ENCODE peak calls at places on chromosomes 11 and 22, in seven cellular contexts. G, T, D, P, R, I and U are unnamed samples.

GRCh38 chr11:13007702-13008435 is 1.2 kb upstream of the RASSF10 start:
- DNase-seq in G (no peak), T (no peak), D (no peak), P (no peak), R (no peak), I (peak), U (no peak)

GRCh38 chr11:1225386-1226225 is 2.7 kb downstream of the MUC5B start:
- DNase-seq in G (no peak), T (no peak), D (no peak), P (no peak), R (peak), I (no peak), U (no peak)

GRCh38 chr11:65425105-65425970 is 2.7 kb downstream of the NEAT1 start:
- DNase-seq in G (peak), T (peak), D (peak), P (peak), R (peak), I (peak), U (peak)

GRCh38 chr11:73239571-73240189 is 21.6 kb downstream of the P2RY2 start:
- DNase-seq in G (no peak), T (no peak), D (no peak), P (no peak), R (no peak), I (no peak), U (no peak)

GRCh38 chr11:106087815-106088435 is 10.5 kb downstream of the AASDHPPT start:
- DNase-seq in G (peak), T (peak), D (peak), P (peak), R (peak), I (peak), U (peak)

GRCh38 chr11:18013790-18014507 is 1.1 kb upstream of the SERGEF start:
- DNase-seq in G (no peak), T (peak), D (no peak), P (peak), R (peak), I (peak), U (peak)

GRCh38 chr11:4203603-4204360 is 109.2 kb downstream of the RRM1 start:
- DNase-seq in G (no peak), T (no peak), D (no peak), P (no peak), R (peak), I (no peak), U (no peak)

GRCh38 chr11:124800226-124800929 is at the start of gene MSANTD2:
- DNase-seq in G (peak), T (peak), D (peak), P (peak), R (peak), I (peak), U (peak)

GRCh38 chr11:59008942-59009341 is 69.7 kb downstream of the GLYATL1 start:
- DNase-seq in G (no peak), T (no peak), D (no peak), P (no peak), R (no peak), I (no peak), U (no peak)

GRCh38 chr22:36579441-36579840 is 50.5 kb upstream of the EIF3D start:
- DNase-seq in G (no peak), T (no peak), D (no peak), P (no peak), R (no peak), I (no peak), U (no peak)

GRCh38 chr11:47204633-47204989 is 10.2 kb upstream of the DDB2 start:
- DNase-seq in G (peak), T (no peak), D (peak), P (peak), R (no peak), I (peak), U (peak)

GRCh38 chr11:133713406-133713805 is 131.9 kb downstream of the SPATA19 start:
- DNase-seq in G (no peak), T (no peak), D (no peak), P (no peak), R (no peak), I (no peak), U (no peak)

GRCh38 chr11:124900464-124900863 is 2.8 kb upstream of the ROBO4 start:
- DNase-seq in G (peak), T (no peak), D (peak), P (peak), R (no peak), I (peak), U (peak)

GRCh38 chr22:46737105-46737975 is 712 bp downstream of the CERK start:
- DNase-seq in G (peak), T (peak), D (no peak), P (peak), R (peak), I (peak), U (peak)

GRCh38 chr11:37504925-37505324 is 906.9 kb upstream of the RAG2 start:
- DNase-seq in G (peak), T (no peak), D (peak), P (peak), R (no peak), I (peak), U (peak)

GRCh38 chr11:70779433-70780245 is 381.3 kb downstream of the CTTN start:
- DNase-seq in G (no peak), T (no peak), D (no peak), P (no peak), R (no peak), I (no peak), U (no peak)

GRCh38 chr11:62614275-62614674 is 1.2 kb downstream of the ROM1 start:
- DNase-seq in G (no peak), T (no peak), D (no peak), P (no peak), R (no peak), I (peak), U (no peak)

GRCh38 chr22:37669586-37669985 is 5.8 kb upstream of the LGALS1 start:
- DNase-seq in G (peak), T (no peak), D (peak), P (peak), R (no peak), I (no peak), U (no peak)

GRCh38 chr11:102850973-102851745 is 7.8 kb upstream of the MMP3 start:
- DNase-seq in G (peak), T (no peak), D (peak), P (peak), R (no peak), I (peak), U (peak)

GRCh38 chr11:2300290-2300935 is 1.3 kb downstream of the C11orf21 start:
- DNase-seq in G (no peak), T (no peak), D (no peak), P (no peak), R (no peak), I (no peak), U (no peak)

GRCh38 chr11:1574256-1575242 is 2.5 kb upstream of the DUSP8 start:
- DNase-seq in G (peak), T (peak), D (peak), P (peak), R (peak), I (peak), U (peak)

GRCh38 chr11:115151010-115151409 is 353.2 kb downstream of the CADM1 start:
- DNase-seq in G (no peak), T (no peak), D (no peak), P (no peak), R (no peak), I (peak), U (no peak)

GRCh38 chr11:93188726-93189125 is 9.1 kb downstream of the SLC36A4 start:
- DNase-seq in G (no peak), T (no peak), D (no peak), P (no peak), R (no peak), I (no peak), U (no peak)

GRCh38 chr11:1706634-1707400 is 9.8 kb downstream of the KRTAP5-6 start:
- DNase-seq in G (no peak), T (no peak), D (peak), P (no peak), R (peak), I (no peak), U (peak)

GRCh38 chr11:27965559-27965958 is 142.4 kb downstream of the KIF18A start:
- DNase-seq in G (no peak), T (no peak), D (no peak), P (no peak), R (peak), I (no peak), U (no peak)

GRCh38 chr11:10274726-10275125 is 19.3 kb downstream of the SBF2 start:
- DNase-seq in G (no peak), T (no peak), D (peak), P (no peak), R (no peak), I (no peak), U (no peak)

GRCh38 chr11:12741671-12742216 is 67.5 kb downstream of the TEAD1 start:
- DNase-seq in G (no peak), T (no peak), D (no peak), P (no peak), R (no peak), I (no peak), U (peak)

GRCh38 chr11:96199563-96200025 is 143.4 kb downstream of the MAML2 start:
- DNase-seq in G (peak), T (no peak), D (peak), P (peak), R (no peak), I (peak), U (peak)

GRCh38 chr11:43508511-43508918 is 149.8 kb downstream of the TTC17 start:
- DNase-seq in G (peak), T (no peak), D (peak), P (peak), R (no peak), I (peak), U (peak)

GRCh38 chr22:45722006-45722405 is 50.4 kb downstream of the ATXN10 start:
- DNase-seq in G (no peak), T (no peak), D (no peak), P (no peak), R (no peak), I (no peak), U (no peak)

GRCh38 chr11:84430661-84431060 is 1144.5 kb upstream of the CCDC90B start:
- DNase-seq in G (no peak), T (no peak), D (no peak), P (no peak), R (peak), I (peak), U (no peak)

GRCh38 chr11:34869425-34869824 is 46.8 kb downstream of the APIP start:
- DNase-seq in G (no peak), T (no peak), D (no peak), P (no peak), R (peak), I (no peak), U (peak)
- TF ChIP-seq CTCF in G (no peak), T (no peak), D (no peak), P (no peak), R (peak), I (no peak), U (peak)

GRCh38 chr11:123536690-123537437 is 106.8 kb downstream of the GRAMD1B start:
- DNase-seq in G (no peak), T (no peak), D (peak), P (no peak), R (peak), I (peak), U (peak)
- H3K4me3 ChIP-seq in G (no peak), T (no peak), D (no peak), P (no peak), R (no peak), I (no peak), U (no peak)

GRCh38 chr11:130979386-130979972 is 63.2 kb upstream of the SNX19 start:
- DNase-seq in G (peak), T (peak), D (peak), P (peak), R (peak), I (peak), U (peak)
- TF ChIP-seq CTCF in G (peak), T (peak), D (peak), P (peak), R (peak), I (peak), U (peak)

DNA sequence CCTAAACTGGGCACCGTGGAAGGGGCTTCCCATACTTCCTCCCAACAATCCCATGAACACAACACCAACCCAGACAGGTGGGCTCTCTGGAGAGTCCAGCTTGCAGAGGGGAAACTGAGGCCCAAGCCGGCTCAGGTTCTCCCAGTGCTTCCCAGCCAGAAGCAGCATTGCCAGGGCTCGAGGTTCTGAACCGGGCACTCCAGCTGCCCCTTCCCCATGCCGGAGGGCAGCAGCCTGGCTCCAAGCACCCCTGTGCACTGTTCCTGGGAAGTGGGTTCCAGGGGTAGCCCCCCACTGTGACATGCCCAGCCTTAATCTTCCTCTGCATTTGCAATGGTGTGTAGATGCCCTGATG is 91.5 kb downstream of the MYEOV start:
- DNase-seq in G (no peak), T (no peak), D (no peak), P (no peak), R (no peak), I (no peak), U (no peak)
- H3K4me3 ChIP-seq in G (no peak), T (no peak), D (no peak), P (no peak), R (no peak), I (no peak), U (no peak)

DNA sequence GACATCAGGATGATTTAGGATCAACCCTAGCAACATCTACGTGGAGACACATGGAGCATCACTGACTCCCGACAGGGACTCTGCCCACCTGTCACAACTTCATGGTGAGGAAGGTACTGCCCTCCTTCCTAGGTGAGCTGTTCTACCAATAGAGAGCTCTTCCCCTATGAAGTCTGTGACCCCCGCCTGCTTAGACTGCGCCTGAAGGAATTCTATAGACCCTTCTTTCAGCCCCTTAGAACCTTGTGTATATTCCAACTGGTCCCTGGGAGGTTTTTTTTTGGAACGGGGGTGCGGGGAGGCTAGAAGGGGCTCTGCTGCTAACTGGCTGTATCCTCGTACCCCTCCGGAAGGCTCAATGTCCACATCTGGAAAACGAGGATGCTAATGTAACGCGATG is 566 bp downstream of the INTS4 start:
- DNase-seq in G (no peak), T (peak), D (no peak), P (no peak), R (peak), I (no peak), U (no peak)
- TF ChIP-seq CTCF in G (no peak), T (no peak), D (no peak), P (no peak), R (no peak), I (no peak), U (no peak)

GRCh38 chr22:49632199-49633009 is 195.3 kb downstream of the BRD1 start:
- DNase-seq in G (peak), T (no peak), D (peak), P (peak), R (peak), I (peak), U (peak)
- H3K4me3 ChIP-seq in G (peak), T (no peak), D (peak), P (peak), R (peak), I (no peak), U (peak)

GRCh38 chr11:111189466-111189865 is 56.1 kb upstream of the POU2AF2 start:
- DNase-seq in G (peak), T (peak), D (no peak), P (no peak), R (no peak), I (peak), U (peak)
- TF ChIP-seq CTCF in G (no peak), T (peak), D (no peak), P (no peak), R (no peak), I (peak), U (no peak)

GRCh38 chr11:119363874-119364590 is 17.5 kb downstream of the USP2 start:
- DNase-seq in G (no peak), T (peak), D (peak), P (no peak), R (peak), I (peak), U (no peak)
- H3K4me3 ChIP-seq in G (peak), T (peak), D (peak), P (peak), R (peak), I (peak), U (peak)